ENCODE peak calls at places on chromosomes 12 and 14, in four cellular contexts. F is CD8-positive, alpha-beta T cell; C is lower lobe of right lung; L is activated CD4-positive, CD25-positive, alpha-beta regulatory T cell. H is an unnamed sample.

GRCh38 chr12:46919666-46920065 is 93.9 kb upstream of the SLC38A4 start:
- DNase-seq in F (no peak), C (no peak), L (no peak), H (no peak)

GRCh38 chr14:20714593-20715250 is 26.2 kb downstream of the ANG start:
- DNase-seq in F (no peak), C (peak; percentile 87), L (no peak), H (no peak)

GRCh38 chr12:5442251-5443006 is 10.5 kb downstream of the NTF3 start:
- DNase-seq in F (no peak), C (no peak), L (no peak), H (no peak)

GRCh38 chr12:14874882-14875281 is 10.8 kb downstream of the MGP start:
- DNase-seq in F (no peak), C (no peak), L (no peak), H (no peak)

GRCh38 chr14:103558071-103558882 is 4.2 kb downstream of the BAG5 start:
- DNase-seq in F (no peak), C (peak; percentile 2), L (no peak), H (no peak)

GRCh38 chr14:56297449-56297848 is 179.2 kb downstream of the PELI2 start:
- DNase-seq in F (no peak), C (no peak), L (no peak), H (no peak)

GRCh38 chr12:103832048-103832798 is 8.8 kb downstream of the NT5DC3 start:
- DNase-seq in F (no peak), C (no peak), L (no peak), H (peak; percentile 52)

GRCh38 chr14:99839696-99840095 is 46.5 kb downstream of the EML1 start:
- DNase-seq in F (no peak), C (no peak), L (no peak), H (no peak)

GRCh38 chr14:74500417-74501134 is 7.0 kb downstream of the ISCA2 start:
- DNase-seq in F (no peak), C (no peak), L (no peak), H (no peak)

GRCh38 chr14:91114079-91115065 is 499 bp downstream of the DGLUCY start:
- DNase-seq in F (peak; percentile 22), C (peak; percentile 58), L (peak; percentile 39), H (peak; percentile 72)

GRCh38 chr12:131136539-131136872 is 182.8 kb downstream of the ADGRD1 start:
- DNase-seq in F (no peak), C (no peak), L (no peak), H (no peak)

GRCh38 chr12:50922820-50923219 is 29.5 kb upstream of the HIGD1C start:
- DNase-seq in F (no peak), C (no peak), L (no peak), H (no peak)

H was measured in B cell.